ENCODE peak calls at places on chromosomes 3 and 15, in five cellular contexts. K, D, T, E and Y are unnamed samples. For H3K27me3, the result is how much of the 10 kb centered on the place peaks cover.

GRCh38 chr15:77528290-77528967 is 104.3 kb downstream of the LINGO1 start:
- DNase-seq in K (no peak), D (peak), T (no peak), E (no peak), Y (no peak)

GRCh38 chr15:70795311-70795665 is 31.9 kb upstream of the UACA start:
- DNase-seq in K (no peak), D (no peak), T (no peak), E (peak), Y (no peak)

GRCh38 chr15:100192092-100192695 is 149.6 kb downstream of the ADAMTS17 start:
- DNase-seq in K (no peak), D (peak), T (no peak), E (no peak), Y (peak)

GRCh38 chr15:81013396-81013929 is 12.7 kb downstream of the TLNRD1 start:
- DNase-seq in K (no peak), D (no peak), T (no peak), E (no peak), Y (no peak)

GRCh38 chr3:63968612-63969350 is 54.5 kb downstream of the PSMD6 start:
- DNase-seq in K (no peak), D (no peak), T (no peak), E (peak), Y (no peak)

GRCh38 chr15:70701891-70702568 is 61.3 kb downstream of the UACA start:
- DNase-seq in K (peak), D (peak), T (no peak), E (peak), Y (no peak)

GRCh38 chr3:101865751-101866509 is 16.6 kb downstream of the NFKBIZ start:
- DNase-seq in K (no peak), D (peak), T (no peak), E (peak), Y (no peak)

GRCh38 chr3:195246608-195247007 is 24.4 kb downstream of the XXYLT1 start:
- DNase-seq in K (no peak), D (no peak), T (no peak), E (no peak), Y (no peak)

GRCh38 chr15:101451886-101452285 is 37.6 kb downstream of the PCSK6 start:
- DNase-seq in K (no peak), D (no peak), T (no peak), E (peak), Y (no peak)

GRCh38 chr3:123481722-123482457 is 33.0 kb upstream of the ADCY5 start:
- DNase-seq in K (no peak), D (no peak), T (no peak), E (no peak), Y (no peak)

GRCh38 chr3:48585411-48585810 is 9.7 kb downstream of the COL7A1 start:
- DNase-seq in K (no peak), D (no peak), T (no peak), E (no peak), Y (no peak)

GRCh38 chr3:69558912-69559311 is 173.0 kb upstream of the FRMD4B start:
- DNase-seq in K (peak), D (no peak), T (peak), E (peak), Y (no peak)

GRCh38 chr3:119494597-119494996 is 3.8 kb upstream of the TIMMDC1 start:
- DNase-seq in K (no peak), D (peak), T (no peak), E (no peak), Y (no peak)

GRCh38 chr3:139281512-139282196 is 62.2 kb upstream of the MRPS22 start:
- DNase-seq in K (no peak), D (no peak), T (no peak), E (peak), Y (no peak)

GRCh38 chr3:110164632-110165240 is 827.4 kb upstream of the DPPA4 start:
- DNase-seq in K (no peak), D (peak), T (no peak), E (peak), Y (no peak)

GRCh38 chr3:127772776-127773751 is 49.3 kb downstream of the MGLL start:
- DNase-seq in K (no peak), D (no peak), T (no peak), E (no peak), Y (no peak)

GRCh38 chr3:148925841-148926240 is 60.7 kb downstream of the CPA3 start:
- DNase-seq in K (no peak), D (no peak), T (no peak), E (no peak), Y (no peak)

GRCh38 chr3:88137836-88138235 is 11.9 kb upstream of the C3orf38 start:
- DNase-seq in K (no peak), D (no peak), T (no peak), E (peak), Y (no peak)

DNA sequence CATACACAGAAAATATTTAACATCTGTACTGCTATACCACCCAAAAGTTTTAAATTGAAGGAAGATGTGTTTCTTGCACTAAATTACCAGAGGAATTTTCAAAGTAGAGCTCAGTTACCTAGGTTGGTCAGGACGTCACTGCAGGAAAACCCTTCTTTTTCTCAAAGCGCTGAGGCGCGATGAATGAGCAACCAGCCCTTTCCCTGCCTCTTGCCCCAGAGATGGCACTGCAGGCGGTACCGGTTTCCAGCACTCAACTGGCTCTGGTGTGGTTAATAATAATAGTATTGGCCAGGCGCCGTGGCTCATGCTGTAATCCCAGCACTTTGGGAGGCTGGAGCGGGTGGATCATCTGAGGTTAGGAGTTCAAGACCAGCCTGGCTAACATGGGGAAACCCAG is 49.3 kb downstream of the HES1 start:
- DNase-seq in K (no peak), D (no peak), T (no peak), E (no peak), Y (no peak)
- H3K27me3 ChIP-seq in K (under half), D (under half), T (under half), E (under half), Y (under half)

GRCh38 chr3:10974131-10974530 is 18.4 kb upstream of the SLC6A1 start:
- DNase-seq in K (no peak), D (no peak), T (no peak), E (no peak), Y (no peak)

GRCh38 chr3:10974746-10975375 is 17.7 kb upstream of the SLC6A1 start:
- DNase-seq in K (no peak), D (no peak), T (no peak), E (no peak), Y (no peak)

GRCh38 chr3:10970306-10970979 is 22.1 kb upstream of the SLC6A1 start:
- DNase-seq in K (no peak), D (no peak), T (no peak), E (no peak), Y (no peak)

GRCh38 chr3:10973196-10973595 is 19.4 kb upstream of the SLC6A1 start:
- DNase-seq in K (no peak), D (no peak), T (no peak), E (no peak), Y (no peak)

GRCh38 chr3:10972359-10972758 is 20.2 kb upstream of the SLC6A1 start:
- DNase-seq in K (no peak), D (no peak), T (no peak), E (no peak), Y (no peak)
- H3K27me3 ChIP-seq in K (under half), D (under half), T (under half), E (half or more), Y (under half)

DNA sequence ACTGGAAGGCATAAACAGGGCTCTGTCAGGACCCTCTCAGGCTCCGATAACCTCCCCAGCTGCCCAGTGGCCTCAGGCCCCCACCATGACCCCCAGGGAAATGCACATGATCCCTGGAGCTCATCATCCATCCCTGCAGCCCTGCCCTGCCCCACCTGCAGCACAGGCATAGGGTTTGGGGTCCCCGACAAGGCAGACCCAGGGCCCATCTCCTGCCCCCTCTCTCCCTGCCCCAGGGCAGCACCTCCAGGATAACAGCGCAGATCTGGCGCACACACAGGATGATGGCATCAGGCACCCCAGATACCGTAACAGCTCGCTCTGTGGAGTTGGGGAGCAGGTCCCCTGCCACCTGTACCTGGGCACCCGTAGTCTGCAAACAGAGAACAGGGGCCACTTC is 4.5 kb downstream of the GPR62 start:
- DNase-seq in K (no peak), D (no peak), T (no peak), E (no peak), Y (no peak)
- H3K27me3 ChIP-seq in K (under half), D (under half), T (under half), E (under half), Y (under half)

GRCh38 chr15:60009581-60010379 is 5.7 kb downstream of the FOXB1 start:
- DNase-seq in K (no peak), D (no peak), T (no peak), E (no peak), Y (no peak)
- H3K27me3 ChIP-seq in K (half or more), D (under half), T (half or more), E (half or more), Y (under half)

GRCh38 chr15:67836477-67836876 is 3.4 kb downstream of the RNU6-1 start:
- DNase-seq in K (no peak), D (no peak), T (peak), E (peak), Y (no peak)

GRCh38 chr15:67836134-67836455 is 3.8 kb downstream of the RNU6-1 start:
- DNase-seq in K (no peak), D (no peak), T (no peak), E (no peak), Y (no peak)

GRCh38 chr15:67834249-67834592 is 5.6 kb downstream of the RNU6-1 start:
- DNase-seq in K (no peak), D (no peak), T (no peak), E (no peak), Y (no peak)

GRCh38 chr15:67834593-67835348 is 5.1 kb downstream of the RNU6-1 start:
- DNase-seq in K (no peak), D (peak), T (no peak), E (no peak), Y (no peak)

DNA sequence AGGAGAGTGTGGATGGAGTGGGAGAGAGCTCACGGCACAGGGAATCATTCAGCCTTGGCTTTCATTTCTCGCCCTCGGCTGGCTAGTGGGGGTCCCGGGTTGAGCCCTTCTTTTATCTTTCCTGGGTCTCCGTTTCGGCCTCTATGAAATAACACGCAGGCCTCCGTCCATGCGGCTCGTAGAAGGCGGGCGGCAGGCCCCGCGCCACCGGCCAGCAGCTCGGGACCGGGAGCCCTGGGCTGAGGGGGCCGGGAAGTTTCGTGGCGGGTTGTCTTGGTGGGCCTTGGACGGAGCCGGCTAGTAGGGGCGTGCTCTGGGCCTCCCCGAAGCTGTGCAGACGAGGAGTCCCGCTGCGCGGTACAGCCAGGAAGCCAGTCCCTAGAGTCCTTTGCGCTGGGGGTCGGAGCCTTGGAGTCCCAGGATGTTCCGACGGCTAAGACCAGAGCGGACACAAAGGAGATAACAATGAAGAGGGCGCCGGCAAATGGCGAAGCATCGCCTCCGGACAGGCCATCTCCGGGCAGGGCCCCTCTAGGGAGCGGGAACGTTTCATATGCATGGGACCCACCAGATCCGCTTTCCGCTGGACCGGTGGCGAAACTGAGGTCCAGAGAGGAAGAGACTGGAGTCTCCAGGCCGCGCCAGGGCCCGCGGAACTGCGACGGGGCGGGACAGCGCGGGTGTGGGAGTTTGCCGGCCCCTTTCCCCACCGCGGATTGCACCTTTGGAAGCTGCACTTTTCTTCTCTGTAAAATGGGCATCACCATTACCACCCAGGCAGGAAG is 4.3 kb downstream of the RNU6-1 start:
- DNase-seq in K (no peak), D (peak), T (no peak), E (no peak), Y (no peak)
- H3K27me3 ChIP-seq in K (half or more), D (half or more), T (half or more), E (half or more), Y (under half)